ENCODE peak calls at places on chromosome 14, in ten cellular contexts. I is neural progenitor cell; V is activated CD4-positive, alpha-beta T cell treated with anti-CD3 and anti-CD28 coated beads, Interleukin-2, amount 10 ng/mL, durations not matched to agents 7 days and 5 days; P is HEK293T; T is ecto neural progenitor cell; E is heart right ventricle; J is GOT3; A is NB4; Z is GM23248; R is AG09319. H is an unnamed sample.

GRCh38 chr14:24364841-24365240 is 3.1 kb upstream of the NFATC4 start:
- DNase-seq in I (no peak), V (no peak), P (no peak), T (no peak), E (no peak), J (no peak), A (no peak), Z (peak; percentile 44), R (no peak), H (no peak)

GRCh38 chr14:67965684-67966083 is 146.1 kb downstream of the RAD51B start:
- DNase-seq in I (no peak), V (no peak), P (no peak), T (no peak), E (no peak), J (no peak), A (no peak), Z (no peak), R (no peak), H (no peak)

GRCh38 chr14:90810808-90811207 is 5.4 kb downstream of the TTC7B start:
- DNase-seq in I (no peak), V (no peak), P (no peak), T (no peak), E (no peak), J (no peak), A (no peak), Z (no peak), R (no peak), H (no peak)

GRCh38 chr14:98018626-98019025 is 1221.4 kb downstream of the VRK1 start:
- DNase-seq in I (no peak), V (peak; percentile 57), P (no peak), T (no peak), E (no peak), J (no peak), A (no peak), Z (no peak), R (no peak), H (no peak)

GRCh38 chr14:39875028-39875427 is 442.8 kb upstream of the FBXO33 start:
- DNase-seq in I (no peak), V (no peak), P (no peak), T (no peak), E (no peak), J (no peak), A (no peak), Z (no peak), R (no peak), H (no peak)

GRCh38 chr14:22973217-22974032 is 8.9 kb downstream of the AJUBA start:
- DNase-seq in I (peak; percentile 69), V (peak; percentile 57), P (peak; percentile 61), T (no peak), E (no peak), J (no peak), A (peak; percentile 67), Z (peak; percentile 69), R (no peak), H (no peak)

GRCh38 chr14:20671597-20672283 is 12.6 kb upstream of the RNASE4 start:
- DNase-seq in I (no peak), V (no peak), P (no peak), T (no peak), E (no peak), J (no peak), A (no peak), Z (no peak), R (no peak), H (no peak)

GRCh38 chr14:91153360-91153759 is 39.5 kb downstream of the DGLUCY start:
- DNase-seq in I (no peak), V (no peak), P (no peak), T (no peak), E (no peak), J (no peak), A (no peak), Z (no peak), R (no peak), H (no peak)

GRCh38 chr14:73342670-73343069 is 105.4 kb downstream of the PAPLN start:
- DNase-seq in I (no peak), V (no peak), P (no peak), T (no peak), E (no peak), J (no peak), A (no peak), Z (no peak), R (no peak), H (no peak)

GRCh38 chr14:104143521-104144452 is 5.4 kb downstream of the KIF26A start:
- DNase-seq in I (no peak), V (no peak), P (no peak), T (peak; percentile 39), E (peak; percentile 10), J (no peak), A (no peak), Z (no peak), R (no peak), H (peak; percentile 77)

GRCh38 chr14:66487159-66487558 is 988 bp downstream of the CCDC196 start:
- DNase-seq in I (no peak), V (no peak), P (no peak), T (no peak), E (no peak), J (no peak), A (no peak), Z (no peak), R (no peak), H (no peak)

GRCh38 chr14:92421756-92422155 is 91.8 kb upstream of the RIN3 start:
- DNase-seq in I (no peak), V (no peak), P (no peak), T (no peak), E (no peak), J (no peak), A (no peak), Z (no peak), R (no peak), H (no peak)

GRCh38 chr14:69483765-69484443 is 624 bp upstream of the PLEKHD1 start:
- DNase-seq in I (peak; percentile 78), V (no peak), P (no peak), T (no peak), E (peak; percentile 28), J (no peak), A (no peak), Z (peak; percentile 32), R (no peak), H (no peak)

GRCh38 chr14:68081489-68081888 is 261.9 kb downstream of the RAD51B start:
- DNase-seq in I (no peak), V (no peak), P (no peak), T (no peak), E (no peak), J (no peak), A (no peak), Z (no peak), R (no peak), H (no peak)

GRCh38 chr14:20314026-20314425 is 8.3 kb upstream of the TTC5 start:
- DNase-seq in I (no peak), V (no peak), P (no peak), T (no peak), E (no peak), J (no peak), A (no peak), Z (no peak), R (no peak), H (no peak)

GRCh38 chr14:85934123-85934885 is 404.4 kb downstream of the FLRT2 start:
- DNase-seq in I (no peak), V (peak; percentile 68), P (no peak), T (no peak), E (no peak), J (no peak), A (peak; percentile 73), Z (peak; percentile 42), R (no peak), H (no peak)

GRCh38 chr14:104956290-104956890 is 21.8 kb downstream of the AHNAK2 start:
- DNase-seq in I (no peak), V (no peak), P (no peak), T (no peak), E (no peak), J (no peak), A (no peak), Z (no peak), R (no peak), H (no peak)

GRCh38 chr14:33555710-33556350 is 395.0 kb downstream of the EGLN3 start:
- DNase-seq in I (no peak), V (no peak), P (no peak), T (no peak), E (no peak), J (no peak), A (no peak), Z (no peak), R (no peak), H (no peak)

GRCh38 chr14:53539489-53540126 is 386.5 kb upstream of the DDHD1 start:
- DNase-seq in I (peak; percentile 89), V (peak; percentile 60), P (peak; percentile 66), T (peak; percentile 84), E (peak; percentile 68), J (no peak), A (peak; percentile 67), Z (peak; percentile 77), R (peak; percentile 68), H (peak; percentile 82)

GRCh38 chr14:95816539-95816938 is 60.1 kb upstream of the TUNAR start:
- DNase-seq in I (no peak), V (no peak), P (no peak), T (no peak), E (no peak), J (no peak), A (no peak), Z (no peak), R (no peak), H (no peak)

GRCh38 chr14:31745741-31746140 is 184.5 kb downstream of the NUBPL start:
- DNase-seq in I (no peak), V (no peak), P (no peak), T (no peak), E (no peak), J (no peak), A (peak; percentile 2), Z (no peak), R (no peak), H (no peak)

GRCh38 chr14:59585891-59586554 is 9.4 kb upstream of the CCDC175 start:
- DNase-seq in I (no peak), V (no peak), P (no peak), T (no peak), E (no peak), J (no peak), A (peak; percentile 75), Z (no peak), R (no peak), H (no peak)

GRCh38 chr14:67934087-67934486 is 114.5 kb downstream of the RAD51B start:
- DNase-seq in I (peak; percentile 88), V (peak; percentile 21), P (peak; percentile 59), T (no peak), E (no peak), J (no peak), A (peak; percentile 66), Z (peak; percentile 90), R (peak; percentile 66), H (no peak)

GRCh38 chr14:54815016-54815415 is 87.6 kb downstream of the GCH1 start:
- DNase-seq in I (no peak), V (no peak), P (no peak), T (no peak), E (peak; percentile 21), J (no peak), A (no peak), Z (peak; percentile 85), R (no peak), H (no peak)

GRCh38 chr14:104803280-104803915 is 2.5 kb downstream of the ZBTB42 start:
- DNase-seq in I (no peak), V (no peak), P (no peak), T (no peak), E (no peak), J (no peak), A (no peak), Z (no peak), R (no peak), H (no peak)

GRCh38 chr14:70073924-70074566 is 114.7 kb downstream of the SLC8A3 start:
- DNase-seq in I (peak; percentile 90), V (peak; percentile 54), P (peak; percentile 83), T (peak; percentile 79), E (peak; percentile 24), J (no peak), A (peak; percentile 80), Z (peak; percentile 75), R (peak; percentile 1), H (no peak)

GRCh38 chr14:71541973-71542730 is 390.1 kb upstream of the RGS6 start:
- DNase-seq in I (no peak), V (no peak), P (no peak), T (no peak), E (no peak), J (no peak), A (peak; percentile 14), Z (no peak), R (no peak), H (no peak)

GRCh38 chr14:53338192-53338591 is 185.1 kb upstream of the DDHD1 start:
- DNase-seq in I (no peak), V (no peak), P (no peak), T (no peak), E (no peak), J (no peak), A (no peak), Z (peak; percentile 28), R (no peak), H (no peak)